ENCODE peak calls at places on chromosomes 11 and 22, in ten cellular contexts. A is endothelial cell of umbilical vein, C is WTC11, G is SJSA1, P is NCI-H1930, D is EH, Z is HEK293T, N is esophagus squamous epithelium, E is fibroblast of the conjunctiva, Q is NCI-H2081. X is an unnamed sample.

GRCh38 chr11:88414981-88415391 is 77.5 kb upstream of the CTSC start:
- DNase-seq in A (peak; percentile 48), C (no peak), G (no peak), P (no peak), D (peak; percentile 66), Z (no peak), N (no peak), E (no peak), Q (peak; percentile 30), X (no peak)

GRCh38 chr22:46588279-46589140 is 31.7 kb upstream of the GRAMD4 start:
- DNase-seq in A (no peak), C (no peak), G (no peak), P (no peak), D (no peak), Z (no peak), N (no peak), E (no peak), Q (no peak), X (no peak)

GRCh38 chr22:19825904-19826618 is 28.6 kb downstream of the GNB1L start:
- DNase-seq in A (no peak), C (no peak), G (no peak), P (no peak), D (no peak), Z (no peak), N (no peak), E (no peak), Q (no peak), X (no peak)

GRCh38 chr22:49015459-49015858 is 812.2 kb downstream of the BRD1 start:
- DNase-seq in A (no peak), C (no peak), G (no peak), P (no peak), D (no peak), Z (no peak), N (no peak), E (no peak), Q (no peak), X (no peak)

GRCh38 chr11:81444306-81444705 is 1289.4 kb downstream of the FAM181B start:
- DNase-seq in A (no peak), C (no peak), G (no peak), P (no peak), D (no peak), Z (no peak), N (no peak), E (no peak), Q (no peak), X (no peak)

GRCh38 chr11:117713676-117714075 is 83.3 kb downstream of the DSCAML1 start:
- DNase-seq in A (no peak), C (no peak), G (no peak), P (no peak), D (no peak), Z (no peak), N (no peak), E (no peak), Q (no peak), X (no peak)

GRCh38 chr22:22082229-22082835 is 99.7 kb upstream of the TOP3B start:
- DNase-seq in A (no peak), C (no peak), G (no peak), P (no peak), D (no peak), Z (no peak), N (no peak), E (no peak), Q (no peak), X (no peak)

GRCh38 chr11:120612363-120613263 is 101.1 kb downstream of the GRIK4 start:
- DNase-seq in A (peak; percentile 57), C (no peak), G (no peak), P (no peak), D (peak; percentile 6), Z (no peak), N (no peak), E (no peak), Q (no peak), X (no peak)

GRCh38 chr11:70468256-70469230 is 70.2 kb downstream of the CTTN start:
- DNase-seq in A (no peak), C (no peak), G (no peak), P (no peak), D (no peak), Z (no peak), N (no peak), E (no peak), Q (no peak), X (no peak)